ENCODE peak calls at places on chromosomes 11 and 22, in five cellular contexts. I is activated naive CD8-positive, alpha-beta T cell treated with anti-CD3 and anti-CD28 coated beads, Interleukin-2, amount 50 U/mL, for 24 hours; K is activated CD4-positive, CD25-positive, alpha-beta regulatory T cell; P is activated T-cell treated with anti-CD3 and anti-CD28 coated beads for 1 hour; N is RPMI8226. M is an unnamed sample.

GRCh38 chr11:117830072-117830471 is 5.5 kb upstream of the FXYD2 start:
- DNase-seq in K (no peak), N (no peak), P (no peak), I (no peak), M (no peak)

GRCh38 chr11:62439785-62440602 is 21.2 kb downstream of the SCGB1A1 start:
- DNase-seq in K (no peak), N (no peak), I (no peak), P (no peak), M (no peak)

GRCh38 chr11:130691581-130691980 is 224.7 kb downstream of the SNX19 start:
- DNase-seq in N (no peak), K (no peak), P (no peak), I (no peak), M (no peak)

GRCh38 chr22:27720860-27721259 is 80.7 kb downstream of the MN1 start:
- DNase-seq in P (no peak), I (no peak), K (no peak), N (no peak), M (no peak)

GRCh38 chr11:73217131-73217809 is 811 bp upstream of the P2RY2 start:
- DNase-seq in K (no peak), P (no peak), N (no peak), I (no peak), M (no peak)

GRCh38 chr11:47797633-47798032 is 30.5 kb upstream of the FNBP4 start:
- DNase-seq in N (no peak), P (no peak), I (peak; percentile 41), K (no peak), M (no peak)

GRCh38 chr11:66686100-66686785 is 8.6 kb upstream of the RBM4B start:
- DNase-seq in N (no peak), P (no peak), I (no peak), K (no peak), M (no peak)

GRCh38 chr22:44497218-44497903 is 672 bp downstream of the RTL6 start:
- DNase-seq in I (peak; percentile 27), P (no peak), K (no peak), N (no peak), M (no peak)

GRCh38 chr11:11977206-11977938 is 31.1 kb downstream of the DKK3 start:
- DNase-seq in P (no peak), K (no peak), I (no peak), N (no peak), M (no peak)

GRCh38 chr11:4044971-4045646 is 49.5 kb upstream of the RRM1 start:
- DNase-seq in I (no peak), K (no peak), P (no peak), N (no peak), M (no peak)

GRCh38 chr22:30930228-30930627 is 38.3 kb downstream of the MORC2 start:
- DNase-seq in I (no peak), N (no peak), K (no peak), P (no peak), M (no peak)

GRCh38 chr11:104148074-104148473 is 15.9 kb downstream of the PDGFD start:
- DNase-seq in K (no peak), P (no peak), N (no peak), I (no peak), M (no peak)

GRCh38 chr22:36808611-36809344 is 8.1 kb downstream of the PVALB start:
- DNase-seq in P (no peak), K (no peak), I (no peak), N (peak; percentile 89), M (no peak)

GRCh38 chr11:3231851-3232744 is at the start of gene MRGPRE:
- DNase-seq in P (no peak), I (no peak), K (no peak), N (peak; percentile 84), M (no peak)

GRCh38 chr22:30113494-30113893 is 33.2 kb downstream of the HORMAD2 start:
- DNase-seq in K (no peak), N (no peak), P (no peak), I (no peak), M (no peak)

GRCh38 chr22:44024288-44024908 is at the start of gene PARVB:
- DNase-seq in K (no peak), P (no peak), N (peak; percentile 64), I (peak; percentile 32), M (peak; percentile 34)

M was measured in mesothelial cell of epicardium.